ENCODE peak calls at places on chromosomes 1 and 21, in seven cellular contexts. O is NB4, Z is H4, X is NCI-H2227 treated with DMSO at 0.1 percent for 48 hours, L is epithelial cell of esophagus, R is dermis microvascular lymphatic vessel endothelial cell, E is SW480. H is an unnamed sample.

GRCh38 chr1:93519196-93519825 is 71.4 kb downstream of the FNBP1L start:
- DNase-seq in O (peak), Z (no peak), X (no peak), L (peak), R (no peak), E (peak), H (peak)

GRCh38 chr1:1129309-1129708 is 13.4 kb upstream of the C1orf159 start:
- DNase-seq in O (no peak), Z (no peak), X (no peak), L (no peak), R (no peak), E (no peak), H (no peak)

GRCh38 chr1:235253219-235253640 is 74.7 kb downstream of the ARID4B start:
- DNase-seq in O (peak), Z (peak), X (peak), L (peak), R (peak), E (peak), H (peak)

GRCh38 chr1:41698916-41699860 is 214.7 kb upstream of the EDN2 start:
- DNase-seq in O (no peak), Z (no peak), X (no peak), L (no peak), R (no peak), E (no peak), H (no peak)

GRCh38 chr1:206049293-206049692 is 3.7 kb upstream of the RHEX start:
- DNase-seq in O (no peak), Z (no peak), X (no peak), L (no peak), R (no peak), E (no peak), H (no peak)

GRCh38 chr1:75937034-75937433 is 4.8 kb upstream of the ASB17 start:
- DNase-seq in O (no peak), Z (peak), X (no peak), L (no peak), R (no peak), E (no peak), H (no peak)

GRCh38 chr21:15732290-15732995 is 2.7 kb downstream of the USP25 start:
- DNase-seq in O (peak), Z (peak), X (no peak), L (peak), R (peak), E (peak), H (no peak)

GRCh38 chr1:225878282-225878681 is 3.9 kb downstream of the TMEM63A start:
- DNase-seq in O (no peak), Z (no peak), X (no peak), L (no peak), R (no peak), E (no peak), H (no peak)

GRCh38 chr1:121517586-121518230 is 332.9 kb downstream of the SRGAP2C start:
- DNase-seq in O (peak), Z (no peak), X (no peak), L (no peak), R (no peak), E (no peak), H (no peak)

GRCh38 chr1:213122514-213122929 is 71.5 kb downstream of the RPS6KC1 start:
- DNase-seq in O (peak), Z (peak), X (peak), L (peak), R (peak), E (peak), H (peak)

GRCh38 chr1:174768516-174768915 is 231.2 kb upstream of the CACYBP start:
- DNase-seq in O (no peak), Z (no peak), X (no peak), L (no peak), R (no peak), E (no peak), H (no peak)

GRCh38 chr1:208219659-208220282 is 24.4 kb downstream of the PLXNA2 start:
- DNase-seq in O (peak), Z (peak), X (no peak), L (peak), R (peak), E (no peak), H (peak)

GRCh38 chr1:234509457-234510328 is 30.7 kb upstream of the TARBP1 start:
- DNase-seq in O (peak), Z (peak), X (no peak), L (peak), R (no peak), E (no peak), H (no peak)

GRCh38 chr1:54394104-54394503 is 12.1 kb downstream of the SSBP3 start:
- DNase-seq in O (no peak), Z (no peak), X (no peak), L (no peak), R (no peak), E (no peak), H (no peak)

GRCh38 chr1:121516279-121516967 is 331.6 kb downstream of the SRGAP2C start:
- DNase-seq in O (peak), Z (peak), X (no peak), L (no peak), R (no peak), E (no peak), H (no peak)

GRCh38 chr1:54335396-54336056 is 70.7 kb downstream of the SSBP3 start:
- DNase-seq in O (peak), Z (peak), X (no peak), L (peak), R (peak), E (no peak), H (no peak)

GRCh38 chr1:171792656-171793055 is 11.2 kb downstream of the METTL13 start:
- DNase-seq in O (no peak), Z (no peak), X (no peak), L (no peak), R (no peak), E (no peak), H (no peak)

GRCh38 chr1:116168277-116169032 is 57.3 kb downstream of the MAB21L3 start:
- DNase-seq in O (peak), Z (peak), X (peak), L (peak), R (peak), E (peak), H (peak)